ENCODE peak calls at places on chromosomes 11 and 22, in ten cellular contexts. T, M, D, G, F, A, I, L, J and E are unnamed samples.

GRCh38 chr22:31136155-31136554 is 4.2 kb downstream of the PLA2G3 start:
- DNase-seq in T (no peak), M (no peak), D (no peak), G (no peak), F (no peak), A (no peak), I (no peak), L (no peak), J (no peak), E (no peak)

GRCh38 chr11:48052183-48053040 is 72.1 kb downstream of the PTPRJ start:
- DNase-seq in T (no peak), M (no peak), D (no peak), G (no peak), F (no peak), A (peak; percentile 36), I (no peak), L (no peak), J (peak; percentile 84), E (no peak)

GRCh38 chr22:23278883-23279675 is 98.8 kb downstream of the BCR start:
- DNase-seq in T (no peak), M (no peak), D (no peak), G (peak; percentile 84), F (no peak), A (no peak), I (no peak), L (peak; percentile 47), J (peak; percentile 84), E (peak; percentile 65)

GRCh38 chr11:61793084-61793828 is 545 bp downstream of the FEN1 start:
- DNase-seq in T (no peak), M (no peak), D (no peak), G (no peak), F (peak; percentile 49), A (no peak), I (no peak), L (no peak), J (peak; percentile 8), E (no peak)

GRCh38 chr11:63761173-63761572 is 7.4 kb downstream of the ZFTA start:
- DNase-seq in T (no peak), M (no peak), D (no peak), G (no peak), F (no peak), A (no peak), I (no peak), L (no peak), J (no peak), E (no peak)

GRCh38 chr11:47216141-47216798 is 1.5 kb downstream of the DDB2 start:
- DNase-seq in T (peak; percentile 10), M (no peak), D (no peak), G (peak; percentile 76), F (no peak), A (peak; percentile 64), I (no peak), L (peak; percentile 73), J (no peak), E (peak; percentile 70)

GRCh38 chr11:432501-433100 is 9.2 kb downstream of the ANO9 start:
- DNase-seq in T (no peak), M (no peak), D (no peak), G (no peak), F (peak; percentile 18), A (no peak), I (no peak), L (no peak), J (no peak), E (no peak)

GRCh38 chr11:12524865-12525264 is 147.5 kb downstream of the PARVA start:
- DNase-seq in T (no peak), M (no peak), D (no peak), G (no peak), F (peak; percentile 72), A (no peak), I (no peak), L (no peak), J (no peak), E (no peak)

GRCh38 chr22:30297276-30298004 is 8.1 kb upstream of the CASTOR1 start:
- DNase-seq in T (no peak), M (no peak), D (no peak), G (no peak), F (peak; percentile 20), A (no peak), I (no peak), L (no peak), J (no peak), E (no peak)

GRCh38 chr22:45376703-45377102 is 36.7 kb downstream of the SMC1B start:
- DNase-seq in T (no peak), M (no peak), D (no peak), G (no peak), F (peak; percentile 49), A (peak; percentile 29), I (no peak), L (no peak), J (no peak), E (no peak)

GRCh38 chr22:33247758-33248157 is 189.6 kb upstream of the SYN3 start:
- DNase-seq in T (no peak), M (no peak), D (no peak), G (no peak), F (no peak), A (no peak), I (no peak), L (no peak), J (no peak), E (no peak)

GRCh38 chr22:24433868-24434471 is 6.6 kb downstream of the ADORA2A start:
- DNase-seq in T (no peak), M (no peak), D (no peak), G (no peak), F (no peak), A (no peak), I (no peak), L (peak; percentile 61), J (peak; percentile 55), E (peak; percentile 34)